ENCODE peak calls at places on chromosomes 1 and 21, in seven cellular contexts. G, H, K, D, E, Y and Z are unnamed samples. For H3K4me1, the result is how much of the 10 kb centered on the place peaks cover.

GRCh38 chr21:45632165-45632896 is 11.2 kb upstream of the PCBP3 start:
- DNase-seq in G (no peak), H (no peak), K (no peak), D (no peak), E (no peak), Y (no peak), Z (no peak)

GRCh38 chr21:32406405-32406804 is 6.1 kb upstream of the EVA1C start:
- DNase-seq in G (no peak), H (no peak), K (no peak), D (no peak), E (no peak), Y (no peak), Z (no peak)

GRCh38 chr1:74652711-74653131 is 20.9 kb downstream of the ERICH3 start:
- DNase-seq in G (no peak), H (no peak), K (peak), D (peak), E (peak), Y (no peak), Z (no peak)

GRCh38 chr1:225844236-225845061 is 34.5 kb downstream of the EPHX1 start:
- DNase-seq in G (no peak), H (no peak), K (no peak), D (no peak), E (no peak), Y (no peak), Z (peak)

GRCh38 chr1:173601588-173601987 is 1.3 kb downstream of the SLC9C2 start:
- DNase-seq in G (no peak), H (no peak), K (no peak), D (peak), E (no peak), Y (no peak), Z (no peak)

GRCh38 chr1:152757747-152758146 is at the start of gene KPRP:
- DNase-seq in G (no peak), H (no peak), K (no peak), D (no peak), E (no peak), Y (no peak), Z (no peak)

GRCh38 chr1:180515857-180516388 is 13.5 kb upstream of the ACBD6 start:
- DNase-seq in G (peak), H (peak), K (peak), D (peak), E (peak), Y (peak), Z (peak)

GRCh38 chr1:176692988-176693696 is 230.2 kb downstream of the PAPPA2 start:
- DNase-seq in G (no peak), H (no peak), K (no peak), D (no peak), E (no peak), Y (no peak), Z (no peak)

GRCh38 chr1:108583757-108584156 is 23.9 kb downstream of the EEIG2 start:
- DNase-seq in G (no peak), H (no peak), K (peak), D (peak), E (no peak), Y (no peak), Z (no peak)

GRCh38 chr1:162133566-162133965 is 64.1 kb downstream of the NOS1AP start:
- DNase-seq in G (no peak), H (no peak), K (no peak), D (no peak), E (no peak), Y (no peak), Z (no peak)

GRCh38 chr1:245939756-245940345 is 567.2 kb downstream of the SMYD3 start:
- DNase-seq in G (no peak), H (no peak), K (no peak), D (no peak), E (no peak), Y (no peak), Z (no peak)

GRCh38 chr1:244865028-244865371 is 657 bp upstream of the HNRNPU start:
- DNase-seq in G (no peak), H (no peak), K (no peak), D (no peak), E (no peak), Y (peak), Z (peak)

GRCh38 chr1:99645699-99646531 is at the start of gene PALMD:
- DNase-seq in G (no peak), H (no peak), K (peak), D (peak), E (peak), Y (peak), Z (peak)

GRCh38 chr1:45485949-45486348 is 5.0 kb downstream of the TESK2 start:
- DNase-seq in G (no peak), H (no peak), K (no peak), D (no peak), E (no peak), Y (no peak), Z (no peak)

GRCh38 chr1:109910963-109911798 is 532 bp downstream of the CSF1 start:
- DNase-seq in G (peak), H (no peak), K (peak), D (no peak), E (no peak), Y (peak), Z (peak)

GRCh38 chr1:92877792-92878191 is 46.0 kb downstream of the RPL5 start:
- DNase-seq in G (no peak), H (no peak), K (peak), D (no peak), E (peak), Y (no peak), Z (no peak)

GRCh38 chr1:53581476-53581875 is 122.3 kb downstream of the DMRTB1 start:
- DNase-seq in G (no peak), H (no peak), K (no peak), D (no peak), E (no peak), Y (no peak), Z (no peak)

GRCh38 chr21:26433386-26433785 is 139.7 kb downstream of the CYYR1 start:
- DNase-seq in G (no peak), H (no peak), K (no peak), D (peak), E (no peak), Y (no peak), Z (no peak)

GRCh38 chr21:28215214-28215954 is 777.3 kb downstream of the LTN1 start:
- DNase-seq in G (no peak), H (no peak), K (peak), D (peak), E (peak), Y (no peak), Z (no peak)

GRCh38 chr1:1758692-1759455 is 19.4 kb downstream of the NADK start:
- DNase-seq in G (no peak), H (no peak), K (no peak), D (peak), E (no peak), Y (no peak), Z (no peak)

GRCh38 chr1:203797948-203798347 is 2.5 kb downstream of the ZBED6 start:
- DNase-seq in G (no peak), H (no peak), K (no peak), D (peak), E (no peak), Y (peak), Z (no peak)

GRCh38 chr1:100499412-100499811 is 38.5 kb upstream of the GPR88 start:
- DNase-seq in G (no peak), H (no peak), K (no peak), D (no peak), E (peak), Y (no peak), Z (no peak)

GRCh38 chr21:19870682-19871081 is 1127.5 kb upstream of the NCAM2 start:
- DNase-seq in G (no peak), H (no peak), K (no peak), D (no peak), E (no peak), Y (no peak), Z (no peak)

GRCh38 chr1:57848406-57848805 is 424.5 kb upstream of the DAB1 start:
- DNase-seq in G (no peak), H (no peak), K (peak), D (no peak), E (no peak), Y (no peak), Z (no peak)

GRCh38 chr1:94783342-94784264 is 36.6 kb upstream of the SLC44A3 start:
- DNase-seq in G (no peak), H (no peak), K (peak), D (no peak), E (peak), Y (no peak), Z (no peak)

GRCh38 chr1:166827426-166827825 is 11.8 kb upstream of the POGK start:
- DNase-seq in G (no peak), H (no peak), K (no peak), D (no peak), E (no peak), Y (no peak), Z (no peak)

GRCh38 chr1:11157867-11158266 is 31.3 kb upstream of the ANGPTL7 start:
- DNase-seq in G (no peak), H (no peak), K (no peak), D (no peak), E (peak), Y (no peak), Z (no peak)

GRCh38 chr1:224067207-224067606 is 46.7 kb upstream of the FBXO28 start:
- DNase-seq in G (no peak), H (no peak), K (no peak), D (no peak), E (no peak), Y (no peak), Z (no peak)

GRCh38 chr1:145986551-145986950 is 9.8 kb downstream of the TXNIP start:
- DNase-seq in G (no peak), H (no peak), K (no peak), D (no peak), E (no peak), Y (no peak), Z (no peak)

GRCh38 chr1:20237646-20238045 is 51.3 kb upstream of the PLA2G2C start:
- DNase-seq in G (no peak), H (no peak), K (no peak), D (no peak), E (no peak), Y (no peak), Z (no peak)

GRCh38 chr1:169809370-169810095 is 14.8 kb upstream of the METTL18 start:
- DNase-seq in G (no peak), H (no peak), K (peak), D (peak), E (peak), Y (peak), Z (no peak)

GRCh38 chr21:25373126-25374082 is 233.9 kb downstream of the MRPL39 start:
- DNase-seq in G (no peak), H (no peak), K (no peak), D (no peak), E (no peak), Y (peak), Z (peak)

GRCh38 chr1:93980320-93980744 is 71.1 kb upstream of the GCLM start:
- DNase-seq in G (peak), H (no peak), K (no peak), D (peak), E (no peak), Y (peak), Z (peak)

GRCh38 chr1:9719978-9720722 is 68.6 kb downstream of the PIK3CD start:
- DNase-seq in G (no peak), H (no peak), K (no peak), D (no peak), E (no peak), Y (peak), Z (peak)
- H3K4me1 ChIP-seq in G (under half), H (under half), K (under half), D (under half), E (under half), Y (under half), Z (under half)

GRCh38 chr1:15124362-15125100 is 29.0 kb upstream of the TMEM51 start:
- DNase-seq in G (no peak), H (no peak), K (no peak), D (no peak), E (no peak), Y (no peak), Z (no peak)

GRCh38 chr1:15123298-15123697 is 30.2 kb upstream of the TMEM51 start:
- DNase-seq in G (no peak), H (no peak), K (no peak), D (no peak), E (no peak), Y (no peak), Z (no peak)

GRCh38 chr1:15125101-15125745 is 28.3 kb upstream of the TMEM51 start:
- DNase-seq in G (no peak), H (no peak), K (no peak), D (peak), E (no peak), Y (no peak), Z (no peak)

GRCh38 chr1:15122331-15122730 is 31.2 kb upstream of the TMEM51 start:
- DNase-seq in G (no peak), H (no peak), K (no peak), D (no peak), E (no peak), Y (no peak), Z (no peak)

DNA sequence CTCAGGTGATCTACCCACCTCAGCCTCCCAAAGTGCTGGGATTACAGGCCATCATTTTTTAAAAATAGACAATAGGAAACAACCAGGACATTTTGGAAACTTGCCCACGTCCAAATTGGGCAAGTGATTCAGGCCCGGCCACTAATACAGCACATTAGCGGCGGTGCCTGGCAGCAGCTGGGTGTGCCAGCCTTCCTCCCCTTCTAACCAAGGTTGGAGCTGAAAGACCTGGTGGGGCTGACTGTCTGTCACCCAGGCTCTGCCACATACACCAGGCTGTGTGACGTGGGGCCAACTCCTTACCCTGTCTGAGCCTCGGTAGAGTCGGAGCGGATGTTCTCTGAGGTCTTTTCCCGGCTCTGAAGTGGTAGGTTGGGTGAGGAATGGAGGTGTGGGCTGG is 29.6 kb upstream of the TMEM51 start:
- DNase-seq in G (no peak), H (no peak), K (no peak), D (no peak), E (no peak), Y (no peak), Z (no peak)
- H2AK5ac ChIP-seq in G (no peak), H (no peak), K (no peak), D (no peak), E (no peak), Y (no peak), Z (no peak)

GRCh38 chr1:228937351-228937750 is 202.1 kb downstream of the RHOU start:
- DNase-seq in G (no peak), H (no peak), K (no peak), D (no peak), E (no peak), Y (no peak), Z (no peak)

GRCh38 chr1:228939001-228939691 is 203.9 kb downstream of the RHOU start:
- DNase-seq in G (no peak), H (no peak), K (no peak), D (no peak), E (no peak), Y (no peak), Z (no peak)

GRCh38 chr1:228936881-228937280 is 201.6 kb downstream of the RHOU start:
- DNase-seq in G (no peak), H (no peak), K (no peak), D (no peak), E (no peak), Y (no peak), Z (no peak)

GRCh38 chr1:228937851-228938247 is 202.6 kb downstream of the RHOU start:
- DNase-seq in G (no peak), H (no peak), K (no peak), D (peak), E (no peak), Y (peak), Z (no peak)

GRCh38 chr1:228938248-228938891 is 203.1 kb downstream of the RHOU start:
- DNase-seq in G (no peak), H (no peak), K (peak), D (no peak), E (no peak), Y (peak), Z (no peak)
- H3K4me1 ChIP-seq in G (under half), H (under half), K (under half), D (under half), E (under half), Y (under half), Z (under half)

DNA sequence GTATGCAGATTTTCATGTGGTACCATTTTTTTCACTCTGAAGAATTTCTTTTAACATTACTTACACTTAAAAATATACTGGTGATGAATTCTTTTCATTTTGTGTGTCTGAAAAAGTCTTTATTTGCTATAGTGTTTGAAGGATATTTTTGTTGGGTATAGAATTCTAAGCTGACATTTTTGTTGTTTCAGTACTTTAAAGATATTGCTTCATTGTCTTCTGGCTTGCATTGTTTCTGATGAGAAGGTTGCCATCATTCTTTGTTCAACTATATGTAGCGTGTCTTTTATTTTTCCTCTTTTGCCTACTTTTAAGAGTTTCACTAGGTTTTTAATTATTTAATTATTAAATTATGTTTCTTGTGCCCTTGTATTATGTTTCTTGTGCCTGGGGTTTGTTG is 8.0 kb downstream of the HS2ST1 start:
- DNase-seq in G (no peak), H (no peak), K (no peak), D (no peak), E (no peak), Y (no peak), Z (no peak)
- H2AK5ac ChIP-seq in G (no peak), H (no peak), K (no peak), D (no peak), E (no peak), Y (no peak), Z (no peak)

GRCh38 chr1:15885269-15885668 is 37.8 kb downstream of the SPEN start:
- DNase-seq in G (no peak), H (no peak), K (no peak), D (no peak), E (no peak), Y (no peak), Z (no peak)
- H3K4me1 ChIP-seq in G (under half), H (under half), K (under half), D (under half), E (under half), Y (under half), Z (under half)

GRCh38 chr21:10521091-10521598 is at the start of gene TPTE:
- DNase-seq in G (no peak), H (no peak), K (no peak), D (peak), E (no peak), Y (no peak), Z (no peak)
- H2AK5ac ChIP-seq in G (no peak), H (no peak), K (no peak), D (no peak), E (no peak), Y (no peak), Z (no peak)